ENCODE peak calls at places on chromosomes 5 and 9, in seven cellular contexts. J, E, Q, C, V, G and Z are unnamed samples.

GRCh38 chr5:174084691-174085154 is 39.2 kb downstream of the NSG2 start:
- DNase-seq in Q (no peak), V (no peak), J (peak; percentile 13), C (no peak), E (no peak), G (peak; percentile 84), Z (no peak)

GRCh38 chr9:78234810-78235209 is 1.1 kb upstream of the CEP78 start:
- DNase-seq in C (no peak), Q (no peak), E (no peak), V (peak; percentile 39), G (no peak), J (peak; percentile 74), Z (no peak)

GRCh38 chr9:129875687-129876395 is 40.6 kb downstream of the USP20 start:
- DNase-seq in C (no peak), J (no peak), V (peak; percentile 22), G (no peak), E (no peak), Q (no peak), Z (no peak)

GRCh38 chr5:99019812-99020697 is 91.2 kb upstream of the CHD1 start:
- DNase-seq in C (no peak), J (peak; percentile 94), E (no peak), G (no peak), Q (no peak), V (peak; percentile 87), Z (peak; percentile 60)

GRCh38 chr5:152170350-152170749 is 234.7 kb downstream of the NMUR2 start:
- DNase-seq in Q (no peak), C (no peak), G (no peak), E (no peak), V (no peak), J (no peak), Z (no peak)

GRCh38 chr9:21585756-21586752 is 103.9 kb upstream of the IFNE start:
- DNase-seq in C (no peak), E (no peak), J (no peak), Q (no peak), V (no peak), G (no peak), Z (no peak)

GRCh38 chr5:140157032-140157781 is 17.8 kb upstream of the CYSTM1 start:
- DNase-seq in V (peak; percentile 73), C (peak; percentile 88), J (peak; percentile 31), Q (peak; percentile 90), E (peak; percentile 91), G (peak; percentile 82), Z (peak; percentile 82)

GRCh38 chr9:94289691-94290090 is 30.6 kb downstream of the ZNF169 start:
- DNase-seq in G (no peak), J (no peak), V (peak; percentile 53), Q (no peak), E (no peak), C (no peak), Z (no peak)

GRCh38 chr5:126016256-126016655 is 407.0 kb upstream of the GRAMD2B start:
- DNase-seq in Q (peak; percentile 53), J (no peak), V (no peak), C (peak; percentile 42), G (no peak), E (no peak), Z (no peak)

GRCh38 chr5:168885324-168886120 is 306.4 kb upstream of the PANK3 start:
- DNase-seq in G (no peak), V (no peak), C (no peak), Q (peak; percentile 83), J (no peak), E (no peak), Z (peak; percentile 27)

GRCh38 chr5:147170603-147171002 is 64.2 kb upstream of the STK32A start:
- DNase-seq in V (no peak), G (peak; percentile 33), C (no peak), J (peak; percentile 35), E (no peak), Q (no peak), Z (no peak)

GRCh38 chr5:81121836-81122235 is 111.3 kb upstream of the CKMT2 start:
- DNase-seq in J (peak; percentile 41), E (no peak), V (peak; percentile 32), G (no peak), C (no peak), Q (no peak), Z (no peak)

GRCh38 chr5:138180183-138180782 is 1.4 kb downstream of the KIF20A start:
- DNase-seq in V (peak; percentile 64), E (no peak), J (peak; percentile 19), C (no peak), G (peak; percentile 82), Q (no peak), Z (peak; percentile 41)

GRCh38 chr9:6805532-6805931 is 47.8 kb downstream of the KDM4C start:
- DNase-seq in C (no peak), J (peak; percentile 49), G (no peak), E (no peak), Q (peak; percentile 44), V (peak; percentile 80), Z (no peak)

GRCh38 chr5:136064510-136064909 is 35.7 kb downstream of the TGFBI start:
- DNase-seq in J (peak; percentile 40), C (no peak), V (no peak), G (no peak), Q (no peak), E (no peak), Z (no peak)

GRCh38 chr5:134575316-134575715 is 49.8 kb downstream of the JADE2 start:
- DNase-seq in C (no peak), J (no peak), E (no peak), G (no peak), V (no peak), Q (peak; percentile 15), Z (no peak)

GRCh38 chr5:138950411-138951011 is 75.4 kb upstream of the LRRTM2 start:
- DNase-seq in G (no peak), J (no peak), C (no peak), V (no peak), Q (no peak), E (no peak), Z (no peak)

GRCh38 chr5:138700581-138701362 is 52.5 kb upstream of the CTNNA1 start:
- DNase-seq in Q (no peak), J (no peak), C (no peak), V (no peak), G (no peak), E (no peak), Z (no peak)

GRCh38 chr5:93909356-93909755 is 168.0 kb upstream of the POU5F2 start:
- DNase-seq in E (no peak), V (no peak), G (no peak), Q (no peak), J (no peak), C (no peak), Z (peak; percentile 35)

GRCh38 chr9:11549311-11549794 is 936.6 kb upstream of the PTPRD start:
- DNase-seq in J (no peak), V (no peak), G (no peak), Q (no peak), C (no peak), E (no peak), Z (no peak)

GRCh38 chr9:22392523-22392922 is 54.1 kb upstream of the DMRTA1 start:
- DNase-seq in J (no peak), V (no peak), G (no peak), C (no peak), Q (no peak), E (no peak), Z (no peak)

GRCh38 chr5:1394881-1395860 is 50.1 kb downstream of the SLC6A3 start:
- DNase-seq in J (no peak), Q (no peak), G (no peak), C (no peak), V (no peak), E (no peak), Z (no peak)

GRCh38 chr5:140362875-140363630 is 3.1 kb downstream of the SLC4A9 start:
- DNase-seq in J (peak; percentile 22), C (peak; percentile 58), V (peak; percentile 46), Q (peak; percentile 74), G (peak; percentile 78), E (peak; percentile 85), Z (peak; percentile 50)

GRCh38 chr5:55338810-55339243 is 31.0 kb downstream of the MTREX start:
- DNase-seq in J (no peak), V (no peak), Q (peak; percentile 42), G (no peak), C (no peak), E (no peak), Z (no peak)

GRCh38 chr9:20702565-20702964 is 18.5 kb downstream of the FOCAD start:
- DNase-seq in C (no peak), E (no peak), V (no peak), J (no peak), G (no peak), Q (no peak), Z (no peak)

GRCh38 chr9:130461731-130462130 is 17.0 kb downstream of the ASS1 start:
- DNase-seq in Q (no peak), V (no peak), G (no peak), J (no peak), C (no peak), E (no peak), Z (peak; percentile 81)

GRCh38 chr9:96567203-96567700 is 52.4 kb downstream of the CDC14B start:
- DNase-seq in G (peak; percentile 9), J (no peak), E (peak; percentile 23), Q (no peak), V (no peak), C (no peak), Z (no peak)

DNA sequence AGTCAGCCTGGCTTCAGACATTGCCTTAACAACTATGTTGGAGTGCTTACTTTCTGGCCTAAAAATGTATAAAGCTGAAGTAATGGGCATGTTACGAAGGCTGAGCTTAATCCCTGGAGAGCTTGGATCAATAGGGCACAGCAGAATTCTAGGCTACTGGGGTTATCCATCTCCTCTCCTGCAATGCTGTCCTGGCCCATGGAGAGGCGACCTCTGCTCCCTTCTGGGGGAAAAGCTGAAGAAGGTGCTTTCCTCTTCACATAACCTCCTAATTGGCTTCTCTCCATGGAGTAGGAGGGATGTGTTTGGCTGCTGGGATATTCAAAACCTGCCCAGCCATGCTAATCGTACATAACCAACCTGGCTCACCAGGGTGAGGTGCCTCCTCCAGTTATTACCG is 403.5 kb downstream of the DMRT2 start:
- DNase-seq in J (no peak), C (no peak), Q (no peak), G (no peak), V (no peak), E (no peak), Z (no peak)
- H3K9me3 ChIP-seq in J (no peaks in the 10 kb centered on the region), C (no peaks in the 10 kb centered on the region), Q (no peaks in the 10 kb centered on the region), G (no peaks in the 10 kb centered on the region), V (peaks cover 4% of the 10 kb centered on the region), E (no peaks in the 10 kb centered on the region), Z (no peaks in the 10 kb centered on the region)

GRCh38 chr5:132456553-132457361 is 33.8 kb downstream of the IRF1 start:
- DNase-seq in G (peak; percentile 80), V (no peak), C (peak; percentile 56), E (peak; percentile 74), J (peak; percentile 62), Q (peak; percentile 78), Z (no peak)
- H3K4me1 ChIP-seq in G (peaks cover 73% of the 10 kb centered on the region), V (peaks cover 30% of the 10 kb centered on the region), C (no peaks in the 10 kb centered on the region), E (peaks cover 90% of the 10 kb centered on the region), J (peaks cover 42% of the 10 kb centered on the region), Q (peaks cover 52% of the 10 kb centered on the region), Z (peaks cover 44% of the 10 kb centered on the region)

GRCh38 chr9:100100268-100100667 is 1.2 kb downstream of the INVS start:
- DNase-seq in E (no peak), V (no peak), G (no peak), J (no peak), C (no peak), Q (no peak), Z (peak; percentile 38)
- H3K27ac ChIP-seq in E (no peak overlapping the region), V (no peak overlapping the region), G (peak overlapping the region; percentile 55), J (no peak overlapping the region), C (peak overlapping the region; percentile 84), Q (peak overlapping the region; percentile 90), Z (peak overlapping the region; percentile 76)

DNA sequence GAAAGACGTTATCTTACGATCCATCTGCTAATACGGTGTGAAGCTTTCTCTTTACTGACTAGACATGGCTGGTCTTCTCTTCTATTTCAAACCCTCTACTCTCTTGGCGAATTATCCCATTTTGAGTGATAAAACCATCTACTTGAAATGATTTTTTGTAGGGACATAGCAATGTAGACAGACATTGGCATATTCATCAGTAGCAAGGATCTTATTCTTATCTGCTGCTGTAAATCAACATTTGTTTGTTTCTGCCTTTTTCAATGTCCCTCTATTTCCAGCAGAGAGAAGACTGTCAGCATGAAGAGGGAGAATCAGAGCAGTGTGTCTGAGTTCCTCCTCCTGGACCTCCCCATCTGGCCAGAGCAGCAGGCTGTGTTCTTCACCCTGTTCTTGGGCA is at the start of gene OR1J4:
- DNase-seq in E (no peak), V (no peak), J (no peak), C (no peak), G (no peak), Q (no peak), Z (no peak)
- H3K9me3 ChIP-seq in E (no peaks in the 10 kb centered on the region), V (no peaks in the 10 kb centered on the region), J (no peaks in the 10 kb centered on the region), C (no peaks in the 10 kb centered on the region), G (no peaks in the 10 kb centered on the region), Q (no peaks in the 10 kb centered on the region), Z (no peaks in the 10 kb centered on the region)